ENCODE peak calls at places on chromosomes 13 and 19, in seven cellular contexts. One of them, this sample, is unnamed.

GRCh38 chr19:29672933-29673336 is 7.7 kb downstream of the PLEKHF1 start:
- DNase-seq in OCI-LY7: peak
- DNase-seq in omental fat pad: peak
- DNase-seq in keratinocyte: no peak
- DNase-seq in Caco-2: no peak
- DNase-seq in tibial artery: peak
- DNase-seq in CD8-positive, alpha-beta T cell: peak
- DNase-seq in this sample: no peak

GRCh38 chr19:35266149-35266903 is 2.4 kb upstream of the USF2 start:
- DNase-seq in keratinocyte: no peak
- DNase-seq in Caco-2: peak
- DNase-seq in OCI-LY7: no peak
- DNase-seq in tibial artery: peak
- DNase-seq in omental fat pad: no peak
- DNase-seq in CD8-positive, alpha-beta T cell: no peak
- DNase-seq in this sample: no peak

GRCh38 chr13:23180711-23181110 is at the start of gene SGCG:
- DNase-seq in omental fat pad: no peak
- DNase-seq in OCI-LY7: no peak
- DNase-seq in tibial artery: no peak
- DNase-seq in keratinocyte: no peak
- DNase-seq in CD8-positive, alpha-beta T cell: no peak
- DNase-seq in Caco-2: no peak
- DNase-seq in this sample: no peak

GRCh38 chr13:23859455-23859854 is 29.7 kb downstream of the MIPEP start:
- DNase-seq in keratinocyte: no peak
- DNase-seq in Caco-2: no peak
- DNase-seq in CD8-positive, alpha-beta T cell: no peak
- DNase-seq in OCI-LY7: no peak
- DNase-seq in omental fat pad: no peak
- DNase-seq in tibial artery: no peak
- DNase-seq in this sample: no peak

GRCh38 chr13:54337526-54337925 is 1308.9 kb downstream of the OLFM4 start:
- DNase-seq in omental fat pad: no peak
- DNase-seq in OCI-LY7: no peak
- DNase-seq in keratinocyte: no peak
- DNase-seq in Caco-2: no peak
- DNase-seq in tibial artery: no peak
- DNase-seq in CD8-positive, alpha-beta T cell: no peak
- DNase-seq in this sample: no peak

GRCh38 chr19:1401138-1401888 is at the start of gene GAMT:
- DNase-seq in CD8-positive, alpha-beta T cell: peak
- DNase-seq in tibial artery: no peak
- DNase-seq in keratinocyte: no peak
- DNase-seq in Caco-2: no peak
- DNase-seq in OCI-LY7: peak
- DNase-seq in omental fat pad: no peak
- DNase-seq in this sample: peak

GRCh38 chr13:113946409-113947181 is 27.3 kb downstream of the C13orf46 start:
- DNase-seq in tibial artery: peak
- DNase-seq in keratinocyte: no peak
- DNase-seq in omental fat pad: no peak
- DNase-seq in Caco-2: no peak
- DNase-seq in OCI-LY7: no peak
- DNase-seq in CD8-positive, alpha-beta T cell: no peak
- DNase-seq in this sample: no peak

GRCh38 chr19:54905908-54906511 is at the start of gene NCR1:
- DNase-seq in CD8-positive, alpha-beta T cell: peak
- DNase-seq in tibial artery: no peak
- DNase-seq in omental fat pad: no peak
- DNase-seq in Caco-2: no peak
- DNase-seq in keratinocyte: no peak
- DNase-seq in OCI-LY7: no peak
- DNase-seq in this sample: no peak

GRCh38 chr13:68897331-68897730 is 1210.3 kb upstream of the ATXN8OS start:
- DNase-seq in omental fat pad: no peak
- DNase-seq in OCI-LY7: no peak
- DNase-seq in CD8-positive, alpha-beta T cell: no peak
- DNase-seq in keratinocyte: no peak
- DNase-seq in Caco-2: no peak
- DNase-seq in tibial artery: no peak
- DNase-seq in this sample: no peak

GRCh38 chr19:18589380-18590272 is 1.0 kb downstream of the REX1BD start:
- DNase-seq in Caco-2: peak
- DNase-seq in CD8-positive, alpha-beta T cell: peak
- DNase-seq in OCI-LY7: peak
- DNase-seq in keratinocyte: no peak
- DNase-seq in tibial artery: peak
- DNase-seq in omental fat pad: no peak
- DNase-seq in this sample: peak

GRCh38 chr13:65555973-65556372 is 1674.2 kb downstream of the PCDH9 start:
- DNase-seq in Caco-2: no peak
- DNase-seq in omental fat pad: no peak
- DNase-seq in CD8-positive, alpha-beta T cell: no peak
- DNase-seq in OCI-LY7: no peak
- DNase-seq in tibial artery: no peak
- DNase-seq in keratinocyte: no peak
- DNase-seq in this sample: no peak

GRCh38 chr19:29882719-29883105 is 59.3 kb upstream of the URI1 start:
- DNase-seq in tibial artery: no peak
- DNase-seq in CD8-positive, alpha-beta T cell: no peak
- DNase-seq in omental fat pad: no peak
- DNase-seq in Caco-2: no peak
- DNase-seq in keratinocyte: no peak
- DNase-seq in OCI-LY7: no peak
- DNase-seq in this sample: no peak

GRCh38 chr19:50488795-50489194 is 12.1 kb upstream of the GARIN5A start:
- DNase-seq in CD8-positive, alpha-beta T cell: no peak
- DNase-seq in Caco-2: no peak
- DNase-seq in tibial artery: no peak
- DNase-seq in OCI-LY7: no peak
- DNase-seq in omental fat pad: no peak
- DNase-seq in keratinocyte: no peak
- DNase-seq in this sample: no peak

GRCh38 chr19:22603518-22604440 is 30.3 kb upstream of the ZNF492 start:
- DNase-seq in CD8-positive, alpha-beta T cell: no peak
- DNase-seq in keratinocyte: no peak
- DNase-seq in tibial artery: no peak
- DNase-seq in Caco-2: no peak
- DNase-seq in omental fat pad: no peak
- DNase-seq in OCI-LY7: no peak
- DNase-seq in this sample: no peak

GRCh38 chr19:19652482-19653295 is 9.2 kb upstream of the GMIP start:
- DNase-seq in keratinocyte: no peak
- DNase-seq in Caco-2: no peak
- DNase-seq in OCI-LY7: no peak
- DNase-seq in CD8-positive, alpha-beta T cell: no peak
- DNase-seq in omental fat pad: no peak
- DNase-seq in tibial artery: no peak
- DNase-seq in this sample: no peak

GRCh38 chr13:39297023-39297422 is 258.8 kb downstream of the NHLRC3 start:
- DNase-seq in CD8-positive, alpha-beta T cell: no peak
- DNase-seq in Caco-2: no peak
- DNase-seq in omental fat pad: no peak
- DNase-seq in OCI-LY7: no peak
- DNase-seq in tibial artery: no peak
- DNase-seq in keratinocyte: no peak
- DNase-seq in this sample: no peak

GRCh38 chr19:10424011-10424637 is 3.8 kb downstream of the PDE4A start:
- DNase-seq in Caco-2: peak
- DNase-seq in OCI-LY7: peak
- DNase-seq in tibial artery: peak
- DNase-seq in keratinocyte: no peak
- DNase-seq in omental fat pad: peak
- DNase-seq in CD8-positive, alpha-beta T cell: peak
- DNase-seq in this sample: peak

GRCh38 chr13:43232866-43233265 is 209.5 kb downstream of the DNAJC15 start:
- DNase-seq in tibial artery: no peak
- DNase-seq in CD8-positive, alpha-beta T cell: no peak
- DNase-seq in OCI-LY7: no peak
- DNase-seq in omental fat pad: no peak
- DNase-seq in Caco-2: no peak
- DNase-seq in keratinocyte: no peak
- DNase-seq in this sample: no peak

GRCh38 chr13:98804336-98804855 is 51.9 kb upstream of the SLC15A1 start:
- DNase-seq in tibial artery: no peak
- DNase-seq in CD8-positive, alpha-beta T cell: no peak
- DNase-seq in keratinocyte: no peak
- DNase-seq in omental fat pad: no peak
- DNase-seq in Caco-2: no peak
- DNase-seq in OCI-LY7: no peak
- DNase-seq in this sample: no peak

GRCh38 chr19:1281270-1281894 is 4.3 kb upstream of the EFNA2 start:
- DNase-seq in omental fat pad: no peak
- DNase-seq in tibial artery: no peak
- DNase-seq in Caco-2: no peak
- DNase-seq in OCI-LY7: no peak
- DNase-seq in keratinocyte: no peak
- DNase-seq in CD8-positive, alpha-beta T cell: no peak
- DNase-seq in this sample: no peak

GRCh38 chr19:33443638-33444195 is 70.2 kb downstream of the CEBPG start:
- DNase-seq in omental fat pad: no peak
- DNase-seq in CD8-positive, alpha-beta T cell: no peak
- DNase-seq in OCI-LY7: no peak
- DNase-seq in tibial artery: peak
- DNase-seq in keratinocyte: no peak
- DNase-seq in Caco-2: no peak
- DNase-seq in this sample: no peak

GRCh38 chr19:41930926-41931592 is 2.8 kb upstream of the ERFL start:
- DNase-seq in omental fat pad: no peak
- DNase-seq in CD8-positive, alpha-beta T cell: no peak
- DNase-seq in OCI-LY7: peak
- DNase-seq in tibial artery: no peak
- DNase-seq in keratinocyte: no peak
- DNase-seq in Caco-2: no peak
- DNase-seq in this sample: no peak
- TF ChIP-seq CTCF in omental fat pad: no peak
- TF ChIP-seq CTCF in CD8-positive, alpha-beta T cell: peak
- TF ChIP-seq CTCF in OCI-LY7: peak
- TF ChIP-seq CTCF in tibial artery: no peak
- TF ChIP-seq CTCF in keratinocyte: peak
- TF ChIP-seq CTCF in Caco-2: no peak
- TF ChIP-seq CTCF in this sample: peak

GRCh38 chr13:80906860-80907259 is 565.9 kb upstream of the SPRY2 start:
- DNase-seq in tibial artery: no peak
- DNase-seq in CD8-positive, alpha-beta T cell: no peak
- DNase-seq in Caco-2: no peak
- DNase-seq in omental fat pad: no peak
- DNase-seq in OCI-LY7: no peak
- DNase-seq in keratinocyte: no peak
- DNase-seq in this sample: no peak

GRCh38 chr13:80901111-80902014 is 560.4 kb upstream of the SPRY2 start:
- DNase-seq in OCI-LY7: no peak
- DNase-seq in keratinocyte: no peak
- DNase-seq in CD8-positive, alpha-beta T cell: no peak
- DNase-seq in tibial artery: no peak
- DNase-seq in Caco-2: no peak
- DNase-seq in omental fat pad: no peak
- DNase-seq in this sample: no peak

GRCh38 chr13:80904386-80904785 is 563.5 kb upstream of the SPRY2 start:
- DNase-seq in omental fat pad: no peak
- DNase-seq in OCI-LY7: no peak
- DNase-seq in tibial artery: no peak
- DNase-seq in Caco-2: no peak
- DNase-seq in CD8-positive, alpha-beta T cell: no peak
- DNase-seq in keratinocyte: no peak
- DNase-seq in this sample: no peak

GRCh38 chr13:80900557-80900956 is 559.6 kb upstream of the SPRY2 start:
- DNase-seq in CD8-positive, alpha-beta T cell: no peak
- DNase-seq in keratinocyte: no peak
- DNase-seq in omental fat pad: no peak
- DNase-seq in Caco-2: no peak
- DNase-seq in tibial artery: no peak
- DNase-seq in OCI-LY7: no peak
- DNase-seq in this sample: no peak

DNA sequence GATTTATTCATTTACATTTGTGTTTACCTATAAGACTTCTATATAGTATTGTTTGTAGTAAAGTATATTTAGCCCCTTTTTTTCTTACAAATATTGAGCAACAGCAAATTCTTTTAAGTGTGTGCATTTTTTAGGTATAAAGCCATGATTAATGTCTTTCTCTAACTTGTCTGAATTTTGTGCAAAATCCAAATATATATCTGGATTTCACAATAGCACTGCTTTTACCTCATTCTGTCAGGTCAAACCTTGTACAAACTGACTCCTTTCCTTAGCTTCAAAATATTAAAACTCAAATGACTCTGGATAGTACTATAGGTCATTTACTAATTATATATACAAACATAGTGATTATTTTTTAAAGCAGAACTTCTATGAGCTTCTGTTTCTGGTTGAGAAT is 563.0 kb upstream of the SPRY2 start:
- DNase-seq in OCI-LY7: no peak
- DNase-seq in omental fat pad: no peak
- DNase-seq in Caco-2: no peak
- DNase-seq in keratinocyte: no peak
- DNase-seq in CD8-positive, alpha-beta T cell: no peak
- DNase-seq in tibial artery: no peak
- DNase-seq in this sample: no peak
- TF ChIP-seq CTCF in OCI-LY7: no peak
- TF ChIP-seq CTCF in omental fat pad: no peak
- TF ChIP-seq CTCF in Caco-2: no peak
- TF ChIP-seq CTCF in keratinocyte: no peak
- TF ChIP-seq CTCF in CD8-positive, alpha-beta T cell: no peak
- TF ChIP-seq CTCF in tibial artery: no peak
- TF ChIP-seq CTCF in this sample: no peak

GRCh38 chr13:109722068-109722467 is 64.3 kb downstream of the IRS2 start:
- DNase-seq in omental fat pad: no peak
- DNase-seq in Caco-2: no peak
- DNase-seq in keratinocyte: no peak
- DNase-seq in OCI-LY7: no peak
- DNase-seq in CD8-positive, alpha-beta T cell: no peak
- DNase-seq in tibial artery: no peak
- DNase-seq in this sample: no peak
- TF ChIP-seq CTCF in omental fat pad: no peak
- TF ChIP-seq CTCF in Caco-2: no peak
- TF ChIP-seq CTCF in keratinocyte: no peak
- TF ChIP-seq CTCF in OCI-LY7: no peak
- TF ChIP-seq CTCF in CD8-positive, alpha-beta T cell: no peak
- TF ChIP-seq CTCF in tibial artery: no peak
- TF ChIP-seq CTCF in this sample: no peak

GRCh38 chr19:47436712-47437401 is 17.5 kb upstream of the MEIS3 start:
- DNase-seq in tibial artery: peak
- DNase-seq in CD8-positive, alpha-beta T cell: peak
- DNase-seq in omental fat pad: peak
- DNase-seq in OCI-LY7: peak
- DNase-seq in Caco-2: peak
- DNase-seq in keratinocyte: no peak
- DNase-seq in this sample: peak

GRCh38 chr19:47435883-47436417 is 16.6 kb upstream of the MEIS3 start:
- DNase-seq in tibial artery: no peak
- DNase-seq in keratinocyte: no peak
- DNase-seq in OCI-LY7: no peak
- DNase-seq in Caco-2: no peak
- DNase-seq in CD8-positive, alpha-beta T cell: no peak
- DNase-seq in omental fat pad: no peak
- DNase-seq in this sample: no peak

GRCh38 chr19:47435196-47435595 is 15.9 kb upstream of the MEIS3 start:
- DNase-seq in Caco-2: no peak
- DNase-seq in tibial artery: no peak
- DNase-seq in omental fat pad: no peak
- DNase-seq in OCI-LY7: peak
- DNase-seq in CD8-positive, alpha-beta T cell: no peak
- DNase-seq in keratinocyte: no peak
- DNase-seq in this sample: no peak

GRCh38 chr19:47438793-47439220 is 19.5 kb upstream of the MEIS3 start:
- DNase-seq in Caco-2: peak
- DNase-seq in omental fat pad: no peak
- DNase-seq in OCI-LY7: peak
- DNase-seq in keratinocyte: no peak
- DNase-seq in CD8-positive, alpha-beta T cell: no peak
- DNase-seq in tibial artery: no peak
- DNase-seq in this sample: no peak

GRCh38 chr19:47437500-47437899 is 18.2 kb upstream of the MEIS3 start:
- DNase-seq in OCI-LY7: no peak
- DNase-seq in CD8-positive, alpha-beta T cell: no peak
- DNase-seq in omental fat pad: no peak
- DNase-seq in Caco-2: no peak
- DNase-seq in keratinocyte: no peak
- DNase-seq in tibial artery: no peak
- DNase-seq in this sample: no peak
- TF ChIP-seq CTCF in OCI-LY7: no peak
- TF ChIP-seq CTCF in CD8-positive, alpha-beta T cell: no peak
- TF ChIP-seq CTCF in omental fat pad: no peak
- TF ChIP-seq CTCF in Caco-2: no peak
- TF ChIP-seq CTCF in keratinocyte: no peak
- TF ChIP-seq CTCF in tibial artery: no peak
- TF ChIP-seq CTCF in this sample: no peak

This sample was measured in neural crest cell.